ENCODE peak calls at places on chromosomes 16 and 17, in ten cellular contexts. Z, S, P, W, B, Y, M, R, Q and D are unnamed samples.
A peak's percentile ranks its signal among the peaks of the same experiment; 100 is the strongest.

GRCh38 chr17:869067-869466 is 86.9 kb downstream of the MRM3 start:
- DNase-seq in W (peak; percentile 28), B (peak; percentile 48), P (peak; percentile 82), M (peak; percentile 16), Q (peak; percentile 55), Y (peak; percentile 86), R (no peak), S (no peak), Z (no peak), D (no peak)

GRCh38 chr17:55487727-55488436 is 23.4 kb downstream of the SMIM36 start:
- DNase-seq in Y (no peak), M (peak; percentile 57), R (no peak), S (no peak), Q (no peak), W (no peak), B (no peak), P (no peak), Z (no peak), D (no peak)

GRCh38 chr17:62080647-62081046 is 15.6 kb upstream of the MED13 start:
- DNase-seq in P (no peak), M (no peak), B (no peak), W (no peak), Z (no peak), S (no peak), Q (no peak), Y (no peak), R (no peak), D (no peak)

GRCh38 chr17:39225974-39226683 is 384 bp upstream of the STAC2 start:
- DNase-seq in S (no peak), W (peak; percentile 60), P (no peak), R (no peak), B (peak; percentile 61), Z (peak; percentile 91), M (peak; percentile 52), Q (peak; percentile 46), Y (no peak), D (peak; percentile 14)

GRCh38 chr16:81863630-81864352 is 84.7 kb downstream of the PLCG2 start:
- DNase-seq in R (no peak), M (no peak), B (no peak), S (no peak), W (no peak), P (no peak), Y (no peak), Z (no peak), Q (peak; percentile 50), D (no peak)

GRCh38 chr17:68296217-68297140 is 5.2 kb downstream of the ARSG start:
- DNase-seq in M (no peak), Z (no peak), B (peak; percentile 33), W (no peak), P (no peak), R (peak; percentile 72), Q (peak; percentile 52), Y (no peak), S (no peak), D (no peak)

GRCh38 chr16:86030116-86030515 is 131.2 kb downstream of the IRF8 start:
- DNase-seq in P (no peak), Q (peak; percentile 3), M (no peak), Y (no peak), R (no peak), W (no peak), S (peak; percentile 17), B (no peak), Z (no peak), D (no peak)

GRCh38 chr17:72662827-72663190 is 429.7 kb downstream of the SLC39A11 start:
- DNase-seq in P (no peak), Y (no peak), R (no peak), M (no peak), Q (no peak), B (no peak), Z (no peak), S (no peak), W (no peak), D (no peak)

GRCh38 chr17:17355426-17355825 is 52.3 kb downstream of the NT5M start:
- DNase-seq in Z (no peak), Y (no peak), Q (no peak), W (no peak), M (no peak), B (no peak), P (no peak), R (no peak), S (peak; percentile 46), D (no peak)

GRCh38 chr16:57446530-57447141 is 549 bp downstream of the CIAPIN1 start:
- DNase-seq in W (no peak), Z (peak; percentile 35), M (peak; percentile 34), P (no peak), Y (no peak), R (peak; percentile 65), Q (peak; percentile 31), B (peak; percentile 44), S (no peak), D (peak; percentile 23)

GRCh38 chr16:22296225-22297113 is 740 bp upstream of the POLR3E start:
- DNase-seq in Y (no peak), W (no peak), R (peak; percentile 23), Q (no peak), P (no peak), B (no peak), Z (no peak), S (no peak), M (no peak), D (peak; percentile 24)

GRCh38 chr16:22628994-22629393 is 118.3 kb downstream of the NPIPB5 start:
- DNase-seq in Y (no peak), Q (no peak), W (no peak), B (no peak), M (no peak), S (no peak), Z (no peak), R (no peak), P (no peak), D (no peak)

GRCh38 chr17:73800893-73801292 is 156.6 kb upstream of the SDK2 start:
- DNase-seq in Z (no peak), R (no peak), W (no peak), P (no peak), B (no peak), M (no peak), Y (no peak), Q (no peak), S (no peak), D (no peak)

DNA sequence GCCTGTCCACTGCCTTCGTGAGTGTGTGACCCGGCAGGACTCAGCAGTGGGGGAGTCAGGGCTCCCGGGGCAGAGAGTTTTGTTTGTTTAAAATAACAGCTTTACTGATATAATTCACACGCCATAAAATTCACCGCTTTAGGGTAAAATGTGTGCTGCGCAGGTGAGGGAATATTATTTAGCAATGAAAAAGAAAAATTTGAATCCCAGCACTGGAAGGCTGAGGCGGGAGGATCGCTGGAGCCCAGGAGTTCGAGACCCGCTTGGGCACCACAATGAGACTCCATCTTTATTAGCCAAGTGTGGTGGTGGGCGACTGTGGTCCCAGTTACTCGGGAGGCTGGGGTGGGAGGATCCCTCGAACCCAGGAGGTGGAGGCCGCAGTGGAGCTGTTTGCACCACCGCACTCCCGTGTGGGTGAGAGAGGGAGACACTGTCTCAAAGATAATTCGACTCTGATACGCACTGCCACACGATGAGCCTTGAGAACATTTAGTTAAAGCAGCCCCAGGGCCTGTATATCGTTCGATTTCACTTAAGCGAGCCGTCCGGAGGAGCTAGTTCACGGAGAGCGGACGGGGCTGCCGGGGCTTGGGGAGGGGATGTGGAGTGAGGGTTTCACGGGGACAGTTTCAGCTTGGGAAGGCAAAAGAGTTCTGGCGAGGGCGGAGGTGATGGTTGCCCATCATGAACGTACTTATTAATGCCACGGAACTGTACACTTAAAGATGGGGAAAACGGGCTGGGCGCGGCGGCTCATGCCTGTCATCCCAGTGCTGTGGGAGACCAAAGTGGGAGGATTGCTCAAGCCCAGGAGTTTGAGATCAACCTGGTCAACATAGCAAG is 10.2 kb downstream of the TELO2 start:
- DNase-seq in Z (no peak), P (no peak), W (no peak), R (no peak), M (no peak), Q (no peak), B (no peak), S (no peak), Y (no peak), D (no peak)
- H3K4me3 ChIP-seq in Z (no peak overlapping the region), P (no peak overlapping the region), W (no peak overlapping the region), R (no peak overlapping the region), M (no peak overlapping the region), Q (no peak overlapping the region), B (no peak overlapping the region), S (no peak overlapping the region), Y (no peak overlapping the region), D (no peak overlapping the region)

DNA sequence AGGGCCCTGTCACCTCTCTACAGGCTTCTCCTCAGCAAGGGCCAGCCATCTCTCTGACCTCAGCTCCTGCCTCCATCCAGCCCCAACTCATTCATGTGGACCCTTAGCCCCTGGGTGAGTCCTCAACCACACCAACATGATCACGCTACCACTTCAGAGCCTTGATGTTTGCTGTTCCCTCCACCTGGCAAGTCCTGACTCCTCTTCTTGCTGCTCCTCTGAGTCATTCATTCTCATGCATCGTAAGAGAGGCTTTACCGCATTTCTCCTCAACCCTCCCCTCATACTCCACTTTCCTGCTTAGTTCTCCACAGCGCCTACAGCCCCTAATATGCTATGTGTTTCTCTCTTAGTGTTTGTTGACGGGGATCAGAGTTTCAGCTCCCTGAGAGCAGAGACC is 99.9 kb downstream of the C17orf67 start:
- DNase-seq in Q (no peak), Y (no peak), W (no peak), M (no peak), R (no peak), Z (no peak), S (no peak), B (no peak), P (no peak), D (no peak)
- TF ChIP-seq CTCF in Q (no peak), Y (no peak), W (no peak), M (no peak), R (no peak), Z (no peak), S (no peak), B (no peak), P (no peak), D (no peak)

DNA sequence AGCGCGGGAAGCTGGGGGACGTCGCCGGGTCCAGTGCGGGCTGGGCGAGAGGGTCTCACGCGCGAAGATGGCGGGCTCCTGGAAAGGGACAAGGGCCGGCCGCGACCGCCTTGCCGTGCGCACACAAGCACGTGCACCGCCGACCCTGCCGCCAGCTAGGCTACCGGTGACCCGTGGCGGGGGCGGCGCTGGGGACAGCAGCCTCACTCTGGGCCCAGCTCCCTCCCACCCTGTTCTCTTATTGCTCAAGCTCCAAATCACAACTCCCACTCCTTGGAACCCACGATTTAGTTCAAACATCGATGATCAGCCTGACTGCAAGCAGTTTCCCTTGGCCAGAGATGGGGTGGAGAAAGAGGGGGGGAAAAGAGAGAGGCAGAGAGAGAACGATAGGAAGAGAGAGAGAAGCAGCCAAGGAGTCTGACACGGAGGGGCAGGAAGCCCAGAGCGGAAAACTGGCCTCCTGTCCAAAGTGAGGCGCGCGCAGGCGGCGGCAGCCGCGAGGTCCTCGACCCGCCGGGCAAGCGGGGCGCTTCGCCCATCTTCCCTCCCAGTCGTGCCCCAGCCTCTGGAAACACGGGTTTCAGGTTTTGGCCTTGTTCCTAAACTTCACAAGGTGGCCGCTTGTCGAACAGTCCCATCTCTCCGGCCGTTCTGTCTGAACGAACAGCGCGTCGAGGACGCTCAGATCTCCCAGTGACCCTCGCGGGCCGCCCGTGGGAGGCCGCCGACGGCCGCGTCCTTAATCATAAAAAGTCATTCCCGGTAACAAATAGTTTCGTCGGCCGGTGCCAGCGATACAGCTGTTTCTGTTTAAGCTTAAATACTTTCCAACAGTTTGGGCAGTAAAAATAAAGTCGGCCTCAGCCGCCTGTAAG is 1.7 kb upstream of the CBX8 start:
- DNase-seq in P (no peak), R (peak; percentile 48), Y (no peak), Z (no peak), M (no peak), Q (no peak), B (no peak), W (no peak), S (no peak), D (no peak)
- H3K4me3 ChIP-seq in P (no peak overlapping the region), R (no peak overlapping the region), Y (peak overlapping the region; percentile 75), Z (no peak overlapping the region), M (no peak overlapping the region), Q (peak overlapping the region; percentile 80), B (peak overlapping the region; percentile 70), W (peak overlapping the region; percentile 79), S (peak overlapping the region; percentile 70), D (no peak overlapping the region)

GRCh38 chr16:74035816-74036215 is 260.8 kb upstream of the PSMD7 start:
- DNase-seq in Z (peak; percentile 17), M (peak; percentile 8), B (no peak), W (no peak), Y (no peak), S (no peak), P (no peak), R (peak; percentile 50), Q (no peak), D (no peak)
- TF ChIP-seq CTCF in Z (peak; percentile 6), M (peak; percentile 23), B (no peak), W (no peak), Y (peak; percentile 21), S (no peak), P (peak; percentile 28), R (peak; percentile 42), Q (no peak), D (peak; percentile 9)